ENCODE peak calls at places on chromosomes 13 and 19, in six cellular contexts. One of them, this sample, is unnamed.

GRCh38 chr19:10891360-10892108 is 20.2 kb downstream of the CARM1 start:
- DNase-seq in HCT116: no peak
- DNase-seq in mucosa of gallbladder: no peak
- DNase-seq in ELF-1: no peak
- DNase-seq in amniotic stem cell: no peak
- DNase-seq in DMS79 treated with DMSO at 0.1 percent for 48 hours: no peak
- DNase-seq in this sample: no peak

GRCh38 chr13:90545070-90545840 is 802.2 kb upstream of the MIR17HG start:
- DNase-seq in HCT116: no peak
- DNase-seq in mucosa of gallbladder: no peak
- DNase-seq in ELF-1: no peak
- DNase-seq in amniotic stem cell: no peak
- DNase-seq in DMS79 treated with DMSO at 0.1 percent for 48 hours: no peak
- DNase-seq in this sample: no peak

GRCh38 chr19:54489341-54489740 is 13.3 kb upstream of the LAIR2 start:
- DNase-seq in HCT116: no peak
- DNase-seq in mucosa of gallbladder: no peak
- DNase-seq in ELF-1: peak
- DNase-seq in amniotic stem cell: no peak
- DNase-seq in DMS79 treated with DMSO at 0.1 percent for 48 hours: no peak
- DNase-seq in this sample: no peak

GRCh38 chr19:58439576-58440554 is at the start of gene ZNF132:
- DNase-seq in HCT116: no peak
- DNase-seq in mucosa of gallbladder: peak
- DNase-seq in ELF-1: peak
- DNase-seq in amniotic stem cell: peak
- DNase-seq in DMS79 treated with DMSO at 0.1 percent for 48 hours: peak
- DNase-seq in this sample: peak

GRCh38 chr13:114128348-114128623 is 4.1 kb downstream of the RASA3 start:
- DNase-seq in HCT116: no peak
- DNase-seq in mucosa of gallbladder: no peak
- DNase-seq in ELF-1: no peak
- DNase-seq in amniotic stem cell: no peak
- DNase-seq in DMS79 treated with DMSO at 0.1 percent for 48 hours: no peak
- DNase-seq in this sample: no peak

GRCh38 chr13:30832845-30833332 is 73.2 kb upstream of the MEDAG start:
- DNase-seq in HCT116: peak
- DNase-seq in mucosa of gallbladder: peak
- DNase-seq in ELF-1: peak
- DNase-seq in amniotic stem cell: no peak
- DNase-seq in DMS79 treated with DMSO at 0.1 percent for 48 hours: peak
- DNase-seq in this sample: peak

GRCh38 chr19:46378268-46378667 is 31.4 kb downstream of the PPP5C start:
- DNase-seq in HCT116: no peak
- DNase-seq in mucosa of gallbladder: no peak
- DNase-seq in ELF-1: no peak
- DNase-seq in amniotic stem cell: peak
- DNase-seq in DMS79 treated with DMSO at 0.1 percent for 48 hours: no peak
- DNase-seq in this sample: no peak

GRCh38 chr19:14369399-14370168 is 11.7 kb upstream of the ADGRE5 start:
- DNase-seq in HCT116: no peak
- DNase-seq in mucosa of gallbladder: no peak
- DNase-seq in ELF-1: no peak
- DNase-seq in amniotic stem cell: no peak
- DNase-seq in DMS79 treated with DMSO at 0.1 percent for 48 hours: no peak
- DNase-seq in this sample: no peak

GRCh38 chr19:29001006-29001921 is 211.7 kb downstream of the UQCRFS1 start:
- DNase-seq in HCT116: no peak
- DNase-seq in mucosa of gallbladder: no peak
- DNase-seq in ELF-1: peak
- DNase-seq in amniotic stem cell: no peak
- DNase-seq in DMS79 treated with DMSO at 0.1 percent for 48 hours: no peak
- DNase-seq in this sample: no peak

GRCh38 chr13:33318744-33319143 is 33.2 kb upstream of the STARD13 start:
- DNase-seq in HCT116: no peak
- DNase-seq in mucosa of gallbladder: no peak
- DNase-seq in ELF-1: no peak
- DNase-seq in amniotic stem cell: no peak
- DNase-seq in DMS79 treated with DMSO at 0.1 percent for 48 hours: no peak
- DNase-seq in this sample: no peak

GRCh38 chr19:45098521-45099464 is 5.8 kb downstream of the PPP1R37 start:
- DNase-seq in HCT116: no peak
- DNase-seq in mucosa of gallbladder: peak
- DNase-seq in ELF-1: no peak
- DNase-seq in amniotic stem cell: no peak
- DNase-seq in DMS79 treated with DMSO at 0.1 percent for 48 hours: no peak
- DNase-seq in this sample: no peak

GRCh38 chr13:98453254-98453843 is 123.6 kb downstream of the STK24 start:
- DNase-seq in HCT116: no peak
- DNase-seq in mucosa of gallbladder: no peak
- DNase-seq in ELF-1: no peak
- DNase-seq in amniotic stem cell: no peak
- DNase-seq in DMS79 treated with DMSO at 0.1 percent for 48 hours: no peak
- DNase-seq in this sample: no peak

GRCh38 chr13:74274946-74275345 is 140.7 kb upstream of the KLF12 start:
- DNase-seq in HCT116: no peak
- DNase-seq in mucosa of gallbladder: no peak
- DNase-seq in ELF-1: no peak
- DNase-seq in amniotic stem cell: no peak
- DNase-seq in DMS79 treated with DMSO at 0.1 percent for 48 hours: no peak
- DNase-seq in this sample: no peak

GRCh38 chr13:46620029-46620428 is 67.1 kb downstream of the LRCH1 start:
- DNase-seq in HCT116: no peak
- DNase-seq in mucosa of gallbladder: no peak
- DNase-seq in ELF-1: no peak
- DNase-seq in amniotic stem cell: no peak
- DNase-seq in DMS79 treated with DMSO at 0.1 percent for 48 hours: no peak
- DNase-seq in this sample: no peak

GRCh38 chr19:5166262-5166661 is 174.3 kb downstream of the PTPRS start:
- DNase-seq in HCT116: no peak
- DNase-seq in mucosa of gallbladder: no peak
- DNase-seq in ELF-1: no peak
- DNase-seq in amniotic stem cell: no peak
- DNase-seq in DMS79 treated with DMSO at 0.1 percent for 48 hours: no peak
- DNase-seq in this sample: peak

GRCh38 chr13:91346848-91347211 is 657 bp upstream of the MIR17HG start:
- DNase-seq in HCT116: no peak
- DNase-seq in mucosa of gallbladder: no peak
- DNase-seq in ELF-1: no peak
- DNase-seq in amniotic stem cell: no peak
- DNase-seq in DMS79 treated with DMSO at 0.1 percent for 48 hours: peak
- DNase-seq in this sample: peak

GRCh38 chr13:89514534-89515312 is 1832.8 kb upstream of the MIR17HG start:
- DNase-seq in HCT116: no peak
- DNase-seq in mucosa of gallbladder: no peak
- DNase-seq in ELF-1: peak
- DNase-seq in amniotic stem cell: no peak
- DNase-seq in DMS79 treated with DMSO at 0.1 percent for 48 hours: peak
- DNase-seq in this sample: peak

This sample was measured in A549.